ENCODE peak calls at places on chromosomes 4 and X, in six cellular contexts. Z is body of pancreas; S is mucosa of descending colon; G is cardiac muscle cell; N is CD4-positive, alpha-beta T cell; A is HFFc6. E is an unnamed sample.

GRCh38 chrX:137848291-137848905 is 282.5 kb downstream of the ZIC3 start:
- DNase-seq in Z (no peak), S (no peak), A (no peak), G (no peak), N (no peak), E (no peak)

GRCh38 chr4:82275431-82276423 is 98.1 kb downstream of the HNRNPD start:
- DNase-seq in Z (no peak), A (no peak), N (no peak), G (no peak), S (no peak), E (peak; percentile 14)

GRCh38 chr4:129379429-129379828 is 283.5 kb downstream of the C4orf33 start:
- DNase-seq in A (no peak), S (no peak), Z (no peak), G (no peak), N (no peak), E (no peak)

GRCh38 chrX:71637253-71637618 is 18.9 kb upstream of the CXCR3 start:
- DNase-seq in Z (no peak), G (no peak), A (peak; percentile 3), S (no peak), N (no peak), E (peak; percentile 28)

GRCh38 chrX:21408324-21408723 is 34.1 kb downstream of the CNKSR2 start:
- DNase-seq in N (no peak), Z (peak; percentile 3), G (no peak), S (no peak), A (no peak), E (no peak)

GRCh38 chr4:109729563-109730293 is at the start of gene PLA2G12A:
- DNase-seq in A (no peak), G (peak; percentile 83), S (peak; percentile 88), Z (peak; percentile 96), N (peak; percentile 80), E (peak; percentile 65)

GRCh38 chr4:30726090-30726668 is 6.0 kb downstream of the PCDH7 start:
- DNase-seq in N (no peak), A (no peak), S (no peak), G (no peak), Z (no peak), E (no peak)

GRCh38 chr4:172758586-172759340 is 409.8 kb upstream of the GALNT7 start:
- DNase-seq in G (no peak), S (no peak), A (peak; percentile 81), N (no peak), Z (no peak), E (no peak)

GRCh38 chr4:966266-967112 is 6.9 kb downstream of the DGKQ start:
- DNase-seq in A (no peak), S (no peak), G (no peak), N (no peak), Z (no peak), E (no peak)

GRCh38 chrX:106726485-106727437 is at the start of gene RNF128:
- DNase-seq in S (peak; percentile 76), A (no peak), Z (peak; percentile 83), N (no peak), G (peak; percentile 71), E (peak; percentile 8)

GRCh38 chr4:40842318-40842717 is 92.6 kb downstream of the NSUN7 start:
- DNase-seq in G (no peak), S (no peak), N (no peak), Z (peak; percentile 8), A (no peak), E (no peak)

GRCh38 chr4:47538516-47538915 is 53.4 kb downstream of the ATP10D start:
- DNase-seq in A (no peak), N (no peak), Z (no peak), G (no peak), S (no peak), E (no peak)

GRCh38 chr4:132125131-132125530 is 1024.0 kb upstream of the PCDH10 start:
- DNase-seq in G (no peak), N (no peak), S (no peak), A (no peak), Z (no peak), E (no peak)

GRCh38 chr4:40515037-40515397 is 114.6 kb downstream of the RBM47 start:
- DNase-seq in G (no peak), S (no peak), A (no peak), Z (peak; percentile 25), N (no peak), E (no peak)

GRCh38 chr4:72390409-72390808 is 178.6 kb downstream of the ADAMTS3 start:
- DNase-seq in G (no peak), Z (no peak), N (no peak), A (no peak), S (no peak), E (no peak)

GRCh38 chr4:86403575-86403974 is 43.7 kb upstream of the MAPK10 start:
- DNase-seq in Z (no peak), N (no peak), A (no peak), G (no peak), S (no peak), E (no peak)

GRCh38 chr4:25401066-25401465 is 24.0 kb downstream of the ANAPC4 start:
- DNase-seq in S (no peak), Z (no peak), N (no peak), G (no peak), A (no peak), E (no peak)

GRCh38 chr4:14379148-14379547 is 623.1 kb upstream of the CPEB2 start:
- DNase-seq in S (no peak), A (peak; percentile 12), Z (no peak), G (no peak), N (no peak), E (no peak)

GRCh38 chr4:77040265-77040664 is 35.5 kb downstream of the CCNI start:
- DNase-seq in A (peak; percentile 63), S (no peak), Z (no peak), N (no peak), G (no peak), E (no peak)

GRCh38 chr4:2805712-2806391 is 13.0 kb downstream of the SH3BP2 start:
- DNase-seq in Z (peak; percentile 84), G (no peak), A (no peak), N (no peak), S (peak; percentile 94), E (no peak)

GRCh38 chr4:87057835-87058234 is 123.0 kb downstream of the AFF1 start:
- DNase-seq in G (no peak), Z (no peak), N (no peak), A (peak; percentile 15), S (no peak), E (no peak)

DNA sequence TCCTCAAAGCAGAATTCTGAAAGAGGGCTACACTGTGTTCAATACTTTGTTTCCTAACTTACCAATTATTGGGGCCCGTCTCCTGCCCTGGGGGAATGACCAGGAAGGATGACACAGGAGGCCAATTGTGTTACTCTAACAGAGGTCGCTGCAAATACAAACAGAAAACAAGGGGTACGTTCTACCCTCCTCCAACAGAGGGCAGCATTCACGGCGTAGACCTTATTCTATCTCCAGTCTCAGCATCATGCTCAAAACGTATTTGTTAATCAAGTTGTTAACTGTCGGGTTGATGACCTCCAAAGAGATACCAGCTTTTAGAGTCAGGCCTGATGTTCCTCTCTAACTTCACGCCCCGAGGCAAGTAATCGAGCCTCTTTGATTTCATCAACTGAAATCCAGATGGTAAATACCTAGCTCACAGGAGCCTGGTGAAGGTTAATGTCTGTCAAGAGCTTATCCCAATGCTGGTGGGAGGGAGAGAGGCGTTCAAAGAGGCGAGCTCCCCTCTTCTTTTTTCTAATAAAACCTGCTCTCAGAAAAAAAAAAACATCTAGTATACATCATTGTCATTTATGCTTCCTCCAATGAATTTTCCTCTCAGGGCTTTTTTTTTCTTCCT is 181.0 kb upstream of the KCNIP4 start:
- DNase-seq in S (peak; percentile 45), Z (no peak), G (peak; percentile 63), N (no peak), A (peak; percentile 26), E (peak; percentile 39)
- TF ChIP-seq CTCF in S (peak; percentile 43), Z (no peak), G (peak; percentile 72), N (no peak), A (peak; percentile 77), E (peak; percentile 40)

GRCh38 chr4:41967392-41967791 is 14.2 kb upstream of the DCAF4L1 start:
- DNase-seq in Z (no peak), G (no peak), S (no peak), A (no peak), N (no peak), E (no peak)

GRCh38 chr4:41957634-41958033 is 22.4 kb downstream of the TMEM33 start:
- DNase-seq in Z (no peak), S (no peak), N (no peak), G (peak; percentile 56), A (no peak), E (peak; percentile 21)

GRCh38 chr4:41964401-41964800 is 17.2 kb upstream of the DCAF4L1 start:
- DNase-seq in A (no peak), G (no peak), N (no peak), S (no peak), Z (no peak), E (no peak)

DNA sequence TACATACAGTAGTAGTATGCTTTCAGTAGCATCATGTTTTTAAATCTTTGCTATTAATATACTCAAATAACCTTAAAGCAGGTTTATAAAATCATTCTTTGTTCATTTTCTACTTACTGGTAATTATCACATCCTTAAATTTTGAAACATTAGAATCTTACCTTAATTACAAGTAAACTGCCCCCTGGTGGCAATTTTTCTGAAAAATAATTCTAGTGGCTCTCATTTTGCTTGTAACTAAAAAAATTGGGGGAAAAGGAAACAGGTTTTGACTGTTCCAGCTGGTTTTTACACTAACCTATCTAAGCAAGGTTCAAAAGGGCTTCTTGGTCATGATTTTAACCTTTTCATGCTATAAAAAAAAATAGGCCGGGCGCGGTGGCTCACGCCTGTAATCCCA is 18.5 kb upstream of the DCAF4L1 start:
- DNase-seq in Z (no peak), A (peak; percentile 31), N (no peak), G (peak; percentile 23), S (peak; percentile 14), E (peak; percentile 18)
- TF ChIP-seq CTCF in Z (peak; percentile 28), A (peak; percentile 79), N (peak; percentile 60), G (peak; percentile 47), S (no peak), E (no peak)

GRCh38 chr4:54976682-54977081 is 148.7 kb downstream of the KDR start:
- DNase-seq in Z (no peak), A (no peak), G (peak; percentile 45), S (no peak), N (no peak), E (no peak)
- TF ChIP-seq CTCF in Z (no peak), A (no peak), G (no peak), S (no peak), N (no peak), E (no peak)

DNA sequence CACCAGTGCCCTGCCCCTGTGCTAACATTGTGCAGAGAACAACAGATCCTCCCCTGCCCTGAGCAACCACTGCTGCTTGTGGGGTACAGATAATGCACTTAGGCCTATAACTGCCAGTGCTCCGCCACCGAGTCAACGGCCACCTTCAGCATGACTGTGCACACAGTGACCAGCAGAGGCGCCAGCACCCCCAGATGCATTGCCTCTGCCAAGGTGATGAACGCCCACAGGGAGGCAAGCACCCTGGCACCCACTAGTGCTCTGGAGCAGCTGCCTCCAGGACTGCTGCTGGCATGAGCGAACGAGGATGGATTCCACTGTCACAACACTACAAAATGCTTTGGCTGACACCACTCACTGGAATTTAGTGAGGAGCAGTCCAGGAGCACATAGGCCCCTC is 38.2 kb downstream of the SPIN2B start:
- DNase-seq in A (no peak), G (no peak), N (no peak), S (no peak), Z (no peak), E (no peak)
- TF ChIP-seq CTCF in A (no peak), G (no peak), N (no peak), S (no peak), Z (no peak), E (no peak)

E was measured in activated CD8-positive, alpha-beta T cell treated with anti-CD3 and anti-CD28 coated beads for 36 hours.